ENCODE peak calls at places on chromosomes 6 and 20, in six cellular contexts. E is H9, T is adrenal gland, Q is IMR-90, V is sigmoid colon, B is pancreas. W is an unnamed sample. For H3K4me1 and H3K9me3, the result is how much of the 10 kb centered on the place peaks cover.

GRCh38 chr20:51237278-51237677 is 214.4 kb upstream of the KCNG1 start:
- DNase-seq in T (no peak), E (no peak), V (no peak), Q (peak), B (no peak), W (no peak)

GRCh38 chr6:117605169-117605826 is 3.0 kb upstream of the GOPC start:
- DNase-seq in E (peak), B (peak), T (peak), Q (peak), V (no peak), W (peak)

GRCh38 chr20:35039146-35039545 is 53.5 kb downstream of the TRPC4AP start:
- DNase-seq in Q (no peak), E (no peak), T (no peak), B (peak), V (no peak), W (peak)

GRCh38 chr6:134372603-134373281 is 54.8 kb upstream of the SGK1 start:
- DNase-seq in V (peak), Q (peak), B (no peak), E (no peak), T (peak), W (no peak)

GRCh38 chr6:111148110-111148509 is 60.8 kb downstream of the SLC16A10 start:
- DNase-seq in B (no peak), E (no peak), T (no peak), V (no peak), Q (no peak), W (no peak)

GRCh38 chr20:57539889-57540288 is 14.9 kb upstream of the CTCFL start:
- DNase-seq in B (no peak), E (no peak), T (no peak), Q (no peak), V (peak), W (no peak)

GRCh38 chr6:24856954-24857670 is 58.4 kb upstream of the ARMH2 start:
- DNase-seq in V (no peak), B (no peak), E (no peak), T (no peak), Q (no peak), W (no peak)

GRCh38 chr6:34638834-34639736 is 57.5 kb downstream of the ILRUN start:
- DNase-seq in V (no peak), T (no peak), B (no peak), Q (no peak), E (no peak), W (no peak)

GRCh38 chr6:83511901-83512681 is at the start of gene PRSS35:
- DNase-seq in E (peak), T (peak), B (peak), Q (peak), V (no peak), W (peak)

GRCh38 chr6:3744901-3745470 is 6.5 kb downstream of the PXDC1 start:
- DNase-seq in T (peak), V (no peak), B (no peak), Q (no peak), E (no peak), W (no peak)

GRCh38 chr6:1199981-1200637 is 111.8 kb upstream of the FOXQ1 start:
- DNase-seq in E (no peak), T (no peak), B (no peak), Q (peak), V (no peak), W (peak)

GRCh38 chr20:16732506-16733152 is 2.8 kb downstream of the SNRPB2 start:
- DNase-seq in Q (no peak), T (no peak), B (no peak), E (no peak), V (no peak), W (no peak)

GRCh38 chr6:169604076-169604475 is 97.8 kb downstream of the WDR27 start:
- DNase-seq in E (no peak), T (no peak), B (no peak), V (no peak), Q (peak), W (no peak)

GRCh38 chr6:143549630-143550268 is 38.2 kb upstream of the FUCA2 start:
- DNase-seq in E (no peak), T (no peak), V (no peak), Q (no peak), B (no peak), W (no peak)

GRCh38 chr6:151847064-151847463 is 39.6 kb downstream of the ESR1 start:
- DNase-seq in T (no peak), E (peak), Q (peak), B (no peak), V (no peak), W (peak)

GRCh38 chr6:145276746-145277145 is 458.6 kb downstream of the EPM2A start:
- DNase-seq in V (no peak), Q (peak), B (no peak), T (no peak), E (no peak), W (no peak)

GRCh38 chr20:31738729-31739549 is at the start of gene TPX2:
- DNase-seq in E (peak), T (peak), Q (peak), V (peak), B (peak), W (peak)

GRCh38 chr20:31870703-31871601 is 518 bp downstream of the TTLL9 start:
- DNase-seq in E (no peak), T (peak), V (no peak), Q (no peak), B (no peak), W (peak)

GRCh38 chr20:3173582-3174441 is 463 bp upstream of the LZTS3 start:
- DNase-seq in E (peak), Q (peak), V (peak), T (peak), B (peak), W (peak)

GRCh38 chr20:47962286-47962685 is 177.0 kb upstream of the SULF2 start:
- DNase-seq in V (no peak), T (no peak), B (no peak), Q (no peak), E (no peak), W (no peak)

GRCh38 chr6:150336299-150336698 is 32.5 kb upstream of the IYD start:
- DNase-seq in E (no peak), Q (peak), V (no peak), T (no peak), B (no peak), W (no peak)

GRCh38 chr6:169939554-169940164 is 188.2 kb downstream of the ERMARD start:
- DNase-seq in T (no peak), B (no peak), Q (no peak), E (no peak), V (no peak), W (no peak)

GRCh38 chr6:168648730-168649129 is 207.7 kb downstream of the SMOC2 start:
- DNase-seq in V (peak), B (no peak), E (no peak), Q (no peak), T (no peak), W (no peak)

GRCh38 chr6:146543940-146544661 is 468 bp downstream of the RAB32 start:
- DNase-seq in Q (peak), B (peak), T (peak), E (peak), V (peak), W (peak)

GRCh38 chr20:15942130-15942529 is 631.1 kb downstream of the KIF16B start:
- DNase-seq in T (no peak), V (no peak), Q (no peak), B (no peak), E (no peak), W (no peak)

GRCh38 chr20:3797592-3798404 is 1.7 kb downstream of the CDC25B start:
- DNase-seq in T (no peak), V (no peak), E (no peak), Q (peak), B (no peak), W (no peak)

GRCh38 chr20:58645277-58645968 is 5.7 kb upstream of the STX16 start:
- DNase-seq in Q (peak), V (peak), T (peak), B (no peak), E (peak), W (no peak)

GRCh38 chr20:7627734-7628663 is 312.3 kb downstream of the HAO1 start:
- DNase-seq in Q (no peak), V (no peak), T (no peak), B (no peak), E (no peak), W (no peak)

GRCh38 chr20:19928379-19929360 is 88.5 kb upstream of the NAA20 start:
- DNase-seq in T (no peak), V (no peak), E (no peak), B (peak), Q (no peak), W (no peak)

GRCh38 chr20:47127986-47128385 is 228.5 kb downstream of the ZMYND8 start:
- DNase-seq in E (no peak), Q (no peak), B (no peak), T (no peak), V (no peak), W (no peak)

GRCh38 chr6:148494226-148494625 is 151.6 kb downstream of the SASH1 start:
- DNase-seq in E (no peak), B (no peak), T (no peak), Q (no peak), V (no peak), W (no peak)

DNA sequence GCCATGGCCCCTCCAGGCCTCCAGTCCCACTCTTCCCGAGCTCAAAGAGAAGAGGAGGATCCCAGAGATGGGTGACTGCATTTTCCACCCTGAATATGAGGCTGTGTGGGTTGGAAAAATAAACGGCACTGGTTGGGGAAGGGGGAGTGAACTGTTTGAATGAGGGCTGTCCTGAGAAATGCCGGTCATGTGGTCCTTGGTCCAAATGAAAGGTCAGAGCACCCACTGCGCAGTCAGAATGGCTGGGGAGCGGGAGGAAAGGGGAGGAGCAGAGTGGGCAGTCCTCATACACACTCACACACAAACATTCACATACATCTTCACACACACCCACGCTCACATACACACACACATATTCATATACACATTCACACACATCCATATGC is 83.1 kb downstream of the MRPL14 start:
- DNase-seq in Q (peak), V (no peak), E (no peak), B (no peak), T (no peak), W (no peak)
- H3K4me1 ChIP-seq in Q (under half), V (half or more), E (under half), B (under half), T (under half), W (under half)

GRCh38 chr20:56163806-56164205 is 84.7 kb upstream of the MC3R start:
- DNase-seq in B (no peak), V (no peak), T (no peak), Q (no peak), E (peak), W (peak)
- H3K9me3 ChIP-seq in B (under half), V (under half), T (under half), Q (under half), E (half or more), W (under half)

GRCh38 chr6:109298605-109299004 is 83.7 kb downstream of the CD164 start:
- DNase-seq in B (no peak), E (no peak), T (no peak), Q (no peak), V (no peak), W (no peak)
- H3K4me1 ChIP-seq in B (under half), E (under half), T (under half), Q (under half), V (under half), W (under half)

GRCh38 chr6:4856779-4857178 is 80.6 kb downstream of the CDYL start:
- DNase-seq in T (no peak), E (no peak), Q (no peak), V (no peak), B (no peak), W (no peak)

GRCh38 chr6:4860387-4860786 is 84.2 kb downstream of the CDYL start:
- DNase-seq in E (no peak), T (no peak), B (no peak), V (no peak), Q (no peak), W (no peak)

GRCh38 chr6:4858194-4859028 is 82.2 kb downstream of the CDYL start:
- DNase-seq in V (no peak), E (no peak), Q (no peak), B (no peak), T (peak), W (no peak)

GRCh38 chr6:4864534-4864933 is 88.3 kb downstream of the CDYL start:
- DNase-seq in B (no peak), Q (no peak), V (no peak), T (no peak), E (no peak), W (no peak)

GRCh38 chr6:4861564-4861963 is 85.4 kb downstream of the CDYL start:
- DNase-seq in B (no peak), Q (no peak), E (no peak), T (no peak), V (no peak), W (no peak)
- H3K9me3 ChIP-seq in B (under half), Q (under half), E (under half), T (under half), V (under half), W (under half)

GRCh38 chr6:10609038-10609437 is 85.4 kb downstream of the C6orf52 start:
- DNase-seq in B (no peak), T (no peak), Q (no peak), E (no peak), V (no peak), W (no peak)
- H3K4me1 ChIP-seq in B (under half), T (under half), Q (under half), E (under half), V (under half), W (under half)

GRCh38 chr6:107399927-107400326 is 59.4 kb downstream of the PDSS2 start:
- DNase-seq in E (no peak), T (no peak), Q (no peak), B (no peak), V (no peak), W (no peak)

GRCh38 chr6:107400748-107401147 is 58.6 kb downstream of the PDSS2 start:
- DNase-seq in V (no peak), E (no peak), Q (no peak), B (no peak), T (no peak), W (no peak)

GRCh38 chr6:107405002-107405401 is 54.4 kb downstream of the PDSS2 start:
- DNase-seq in E (no peak), Q (no peak), B (no peak), V (no peak), T (no peak), W (no peak)

GRCh38 chr6:107401573-107401972 is 57.8 kb downstream of the PDSS2 start:
- DNase-seq in Q (no peak), B (no peak), E (no peak), V (no peak), T (no peak), W (no peak)

GRCh38 chr6:107402533-107402932 is 56.8 kb downstream of the PDSS2 start:
- DNase-seq in V (no peak), Q (no peak), E (no peak), B (no peak), T (no peak), W (no peak)
- H3K9me3 ChIP-seq in V (under half), Q (under half), E (under half), B (under half), T (under half), W (under half)